ENCODE peak calls at places on chromosome 3, in eight cellular contexts. One of them, this sample, is unnamed.

GRCh38 chr3:52281980-52282801 is 3.7 kb upstream of the WDR82 start:
- DNase-seq in NAMALWA: no peak
- DNase-seq in uterus: no peak
- DNase-seq in nephron progenitor cell: no peak
- DNase-seq in EL: peak; percentile 29
- DNase-seq in NCI-H1436 treated with DMSO at 0.1 percent for 48 hours: no peak
- DNase-seq in mucosa of gallbladder: no peak
- DNase-seq in stromal cell of bone marrow: no peak
- DNase-seq in this sample: no peak

GRCh38 chr3:99931059-99931458 is 113.4 kb downstream of the CMSS1 start:
- DNase-seq in NCI-H1436 treated with DMSO at 0.1 percent for 48 hours: no peak
- DNase-seq in NAMALWA: no peak
- DNase-seq in mucosa of gallbladder: no peak
- DNase-seq in uterus: no peak
- DNase-seq in EL: no peak
- DNase-seq in nephron progenitor cell: no peak
- DNase-seq in stromal cell of bone marrow: no peak
- DNase-seq in this sample: no peak

GRCh38 chr3:151837057-151837456 is 23.1 kb downstream of the AADAC start:
- DNase-seq in mucosa of gallbladder: no peak
- DNase-seq in nephron progenitor cell: no peak
- DNase-seq in EL: peak; percentile 80
- DNase-seq in NAMALWA: peak; percentile 7
- DNase-seq in NCI-H1436 treated with DMSO at 0.1 percent for 48 hours: no peak
- DNase-seq in stromal cell of bone marrow: no peak
- DNase-seq in uterus: no peak
- DNase-seq in this sample: peak; percentile 87

GRCh38 chr3:128956440-128956839 is 37.4 kb downstream of the CFAP92 start:
- DNase-seq in EL: no peak
- DNase-seq in nephron progenitor cell: no peak
- DNase-seq in mucosa of gallbladder: no peak
- DNase-seq in NAMALWA: no peak
- DNase-seq in stromal cell of bone marrow: no peak
- DNase-seq in uterus: no peak
- DNase-seq in NCI-H1436 treated with DMSO at 0.1 percent for 48 hours: no peak
- DNase-seq in this sample: no peak

GRCh38 chr3:169604568-169604967 is 58.9 kb downstream of the MECOM start:
- DNase-seq in NAMALWA: peak; percentile 40
- DNase-seq in stromal cell of bone marrow: no peak
- DNase-seq in mucosa of gallbladder: no peak
- DNase-seq in nephron progenitor cell: no peak
- DNase-seq in NCI-H1436 treated with DMSO at 0.1 percent for 48 hours: no peak
- DNase-seq in EL: no peak
- DNase-seq in uterus: no peak
- DNase-seq in this sample: no peak

GRCh38 chr3:19937459-19938362 is 3.7 kb upstream of the EFHB start:
- DNase-seq in stromal cell of bone marrow: no peak
- DNase-seq in mucosa of gallbladder: no peak
- DNase-seq in NAMALWA: no peak
- DNase-seq in NCI-H1436 treated with DMSO at 0.1 percent for 48 hours: no peak
- DNase-seq in EL: peak; percentile 17
- DNase-seq in nephron progenitor cell: no peak
- DNase-seq in uterus: no peak
- DNase-seq in this sample: peak; percentile 10

GRCh38 chr3:16807441-16807840 is 77.3 kb upstream of the PLCL2 start:
- DNase-seq in stromal cell of bone marrow: no peak
- DNase-seq in uterus: no peak
- DNase-seq in mucosa of gallbladder: no peak
- DNase-seq in NAMALWA: no peak
- DNase-seq in nephron progenitor cell: no peak
- DNase-seq in NCI-H1436 treated with DMSO at 0.1 percent for 48 hours: no peak
- DNase-seq in EL: peak; percentile 60
- DNase-seq in this sample: peak; percentile 3

GRCh38 chr3:169998668-169999131 is 32.1 kb downstream of the SEC62 start:
- DNase-seq in NAMALWA: no peak
- DNase-seq in nephron progenitor cell: no peak
- DNase-seq in uterus: no peak
- DNase-seq in EL: peak; percentile 91
- DNase-seq in NCI-H1436 treated with DMSO at 0.1 percent for 48 hours: no peak
- DNase-seq in stromal cell of bone marrow: peak; percentile 55
- DNase-seq in mucosa of gallbladder: no peak
- DNase-seq in this sample: peak; percentile 3

GRCh38 chr3:12780776-12781175 is 15.7 kb upstream of the CAND2 start:
- DNase-seq in nephron progenitor cell: no peak
- DNase-seq in EL: no peak
- DNase-seq in uterus: no peak
- DNase-seq in NAMALWA: no peak
- DNase-seq in NCI-H1436 treated with DMSO at 0.1 percent for 48 hours: no peak
- DNase-seq in stromal cell of bone marrow: no peak
- DNase-seq in mucosa of gallbladder: no peak
- DNase-seq in this sample: no peak

GRCh38 chr3:102078864-102079808 is 229.8 kb downstream of the NFKBIZ start:
- DNase-seq in stromal cell of bone marrow: no peak
- DNase-seq in nephron progenitor cell: no peak
- DNase-seq in NCI-H1436 treated with DMSO at 0.1 percent for 48 hours: no peak
- DNase-seq in EL: no peak
- DNase-seq in NAMALWA: no peak
- DNase-seq in uterus: no peak
- DNase-seq in mucosa of gallbladder: no peak
- DNase-seq in this sample: no peak

GRCh38 chr3:133965033-133965570 is 64.6 kb downstream of the SLCO2A1 start:
- DNase-seq in stromal cell of bone marrow: no peak
- DNase-seq in nephron progenitor cell: no peak
- DNase-seq in mucosa of gallbladder: no peak
- DNase-seq in NCI-H1436 treated with DMSO at 0.1 percent for 48 hours: no peak
- DNase-seq in EL: no peak
- DNase-seq in NAMALWA: no peak
- DNase-seq in uterus: no peak
- DNase-seq in this sample: peak; percentile 37

GRCh38 chr3:128632301-128632700 is 18.3 kb downstream of the RPN1 start:
- DNase-seq in uterus: no peak
- DNase-seq in stromal cell of bone marrow: no peak
- DNase-seq in NAMALWA: no peak
- DNase-seq in mucosa of gallbladder: no peak
- DNase-seq in NCI-H1436 treated with DMSO at 0.1 percent for 48 hours: no peak
- DNase-seq in EL: no peak
- DNase-seq in nephron progenitor cell: no peak
- DNase-seq in this sample: no peak

GRCh38 chr3:185976977-185977678 is 39.3 kb upstream of the TRA2B start:
- DNase-seq in NAMALWA: peak; percentile 84
- DNase-seq in NCI-H1436 treated with DMSO at 0.1 percent for 48 hours: no peak
- DNase-seq in stromal cell of bone marrow: peak; percentile 51
- DNase-seq in nephron progenitor cell: peak; percentile 87
- DNase-seq in mucosa of gallbladder: peak; percentile 75
- DNase-seq in uterus: peak; percentile 37
- DNase-seq in EL: peak; percentile 68
- DNase-seq in this sample: peak; percentile 64

This sample was measured in RPMI7951.